ENCODE peak calls at places on chromosomes 6 and 20, in four cellular contexts. C is OCI-LY7, F is pancreas, R is cardiac fibroblast. N is an unnamed sample.

GRCh38 chr6:166780284-166780683 is 153.2 kb upstream of the RPS6KA2 start:
- DNase-seq in C (no peak), F (no peak), R (no peak), N (no peak)

GRCh38 chr20:56875052-56875663 is 246.1 kb downstream of the TFAP2C start:
- DNase-seq in C (no peak), F (no peak), R (peak), N (no peak)

GRCh38 chr20:42705550-42705949 is 484.2 kb downstream of the PTPRT start:
- DNase-seq in C (no peak), F (no peak), R (no peak), N (no peak)

GRCh38 chr20:21395666-21396044 is 1.7 kb downstream of the NKX2-4 start:
- DNase-seq in C (no peak), F (no peak), R (no peak), N (no peak)

GRCh38 chr6:118748311-118749062 is 97.1 kb upstream of the CEP85L start:
- DNase-seq in C (no peak), F (peak), R (no peak), N (no peak)

GRCh38 chr6:20835315-20836010 is 301.2 kb downstream of the CDKAL1 start:
- DNase-seq in C (no peak), F (no peak), R (no peak), N (no peak)

GRCh38 chr6:169863149-169863525 is 111.7 kb downstream of the ERMARD start:
- DNase-seq in C (no peak), F (no peak), R (no peak), N (peak)

GRCh38 chr6:12297363-12298016 is 7.3 kb downstream of the EDN1 start:
- DNase-seq in C (no peak), F (no peak), R (no peak), N (no peak)

GRCh38 chr20:50259705-50260479 is 69.3 kb downstream of the CEBPB start:
- DNase-seq in C (no peak), F (no peak), R (no peak), N (peak)

GRCh38 chr6:57313009-57313408 is 4.4 kb upstream of the PRIM2 start:
- DNase-seq in C (no peak), F (no peak), R (peak), N (no peak)

GRCh38 chr6:37127961-37128862 is 41.7 kb upstream of the PIM1 start:
- DNase-seq in C (no peak), F (no peak), R (peak), N (no peak)

GRCh38 chr6:20377623-20378265 is 23.9 kb upstream of the E2F3 start:
- DNase-seq in C (peak), F (no peak), R (peak), N (no peak)

GRCh38 chr20:21129861-21130260 is 4.0 kb downstream of the KIZ start:
- DNase-seq in C (no peak), F (no peak), R (no peak), N (no peak)

GRCh38 chr6:134729590-134729989 is 220.3 kb downstream of the ALDH8A1 start:
- DNase-seq in C (no peak), F (no peak), R (no peak), N (no peak)

GRCh38 chr6:142537612-142538478 is 236.0 kb downstream of the ADGRG6 start:
- DNase-seq in C (peak), F (no peak), R (peak), N (no peak)

GRCh38 chr6:100440935-100441334 is 23.8 kb downstream of the SIM1 start:
- DNase-seq in C (no peak), F (no peak), R (no peak), N (no peak)

GRCh38 chr20:32189123-32189410 is 18.5 kb downstream of the PLAGL2 start:
- DNase-seq in C (no peak), F (no peak), R (no peak), N (no peak)

GRCh38 chr6:69729870-69730449 is 66.8 kb downstream of the LMBRD1 start:
- DNase-seq in C (peak), F (no peak), R (peak), N (no peak)

GRCh38 chr20:59082077-59082740 is 39.6 kb upstream of the PRELID3B start:
- DNase-seq in C (peak), F (no peak), R (peak), N (no peak)

GRCh38 chr6:7974932-7975763 is 64.6 kb upstream of the TXNDC5 start:
- DNase-seq in C (no peak), F (peak), R (peak), N (no peak)

GRCh38 chr20:2804921-2805681 is 4.7 kb upstream of the CPXM1 start:
- DNase-seq in C (no peak), F (no peak), R (no peak), N (no peak)

GRCh38 chr6:138692058-138692977 is 81.3 kb upstream of the CCDC28A start:
- DNase-seq in C (peak), F (peak), R (peak), N (peak)

GRCh38 chr6:100366419-100366818 is 98.3 kb downstream of the SIM1 start:
- DNase-seq in C (no peak), F (no peak), R (peak), N (no peak)

GRCh38 chr6:105080279-105080678 is 99.5 kb downstream of the POPDC3 start:
- DNase-seq in C (no peak), F (no peak), R (no peak), N (no peak)

DNA sequence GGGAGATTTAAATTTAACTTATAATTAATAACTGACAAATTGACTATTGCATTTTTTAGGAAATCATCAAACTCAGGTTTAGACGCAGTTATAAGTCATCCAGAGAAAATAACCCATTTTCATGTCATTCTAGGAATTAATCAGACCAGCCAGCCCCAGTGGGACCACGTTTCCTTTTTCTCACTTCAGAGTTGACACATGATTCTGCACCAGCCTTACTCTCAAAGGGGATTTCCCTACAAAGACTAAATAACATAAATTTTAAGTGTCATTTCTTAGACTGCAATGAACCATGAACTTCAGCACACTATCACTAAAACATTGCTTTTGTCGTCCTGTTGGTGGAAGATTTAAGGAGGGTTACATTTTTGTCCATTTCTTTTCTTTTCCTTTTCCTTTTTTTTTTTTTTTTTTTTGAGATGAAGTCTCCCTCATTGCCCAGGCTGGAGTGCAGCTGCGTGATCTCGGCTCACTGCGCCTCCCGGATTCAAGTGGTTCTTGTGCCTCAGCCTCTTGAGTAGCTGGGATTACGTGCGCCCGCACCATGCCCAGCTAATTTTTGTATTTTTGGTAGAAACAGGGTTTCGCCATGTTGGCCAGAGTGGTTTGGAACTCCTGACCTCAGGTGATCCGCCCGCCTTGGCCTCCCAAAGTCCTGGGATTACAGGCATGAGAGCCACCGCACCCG is 3.6 kb downstream of the IPCEF1 start:
- DNase-seq in C (no peak), F (no peak), R (no peak), N (peak)
- H3K4me3 ChIP-seq in C (no peak), F (no peak), R (no peak), N (no peak)

DNA sequence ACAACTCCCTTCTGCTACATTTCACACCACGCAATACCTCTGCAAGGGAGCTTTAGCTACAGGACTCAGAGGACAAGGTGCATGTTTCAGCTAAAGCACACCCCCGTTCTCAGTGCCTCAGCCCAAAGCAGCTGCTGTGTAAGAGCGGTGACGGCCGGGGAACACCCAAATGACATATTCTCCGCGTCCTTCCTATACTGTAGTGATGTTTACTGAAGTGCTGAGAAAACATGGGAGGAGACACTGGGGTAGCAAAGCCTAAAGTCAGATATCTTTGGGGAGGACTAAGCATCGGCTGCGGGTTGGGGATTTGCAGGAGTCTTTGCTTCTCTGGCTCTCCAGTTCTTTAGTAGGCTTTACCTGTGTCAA is 1.7 kb downstream of the SLC22A23 start:
- DNase-seq in C (no peak), F (no peak), R (peak), N (no peak)
- H3K4me3 ChIP-seq in C (no peak), F (peak), R (peak), N (peak)

DNA sequence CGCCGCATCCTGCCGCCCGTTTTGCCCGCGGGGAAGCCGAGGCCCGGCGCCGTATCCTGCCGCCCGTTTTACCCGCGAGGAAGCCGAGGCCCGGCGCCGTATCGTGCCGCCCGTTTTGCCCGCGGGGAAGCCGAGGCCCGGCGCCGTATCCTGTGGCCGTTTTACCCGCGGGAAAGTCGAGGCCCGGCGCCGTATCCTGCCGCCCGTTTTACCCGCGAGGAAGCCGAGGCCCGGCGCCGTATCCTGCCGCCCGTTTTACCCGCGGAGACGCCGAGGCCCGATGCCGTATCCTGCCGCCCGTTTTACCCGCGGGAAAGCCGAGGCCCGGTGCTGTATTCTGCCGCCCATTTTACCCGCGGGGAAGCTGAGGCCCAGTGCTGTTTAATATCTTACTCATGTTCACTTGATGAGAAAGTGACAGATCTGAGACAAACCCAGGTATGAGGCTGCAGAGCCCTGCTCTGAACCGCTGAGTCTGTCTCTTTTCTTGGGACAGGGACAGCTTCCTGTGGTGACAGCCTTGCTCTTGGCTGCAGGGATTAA is 129.4 kb downstream of the CDH26 start:
- DNase-seq in C (no peak), F (no peak), R (peak), N (no peak)
- H3K4me3 ChIP-seq in C (no peak), F (peak), R (no peak), N (no peak)

GRCh38 chr20:841568-842546 is 8.3 kb downstream of the FAM110A start:
- DNase-seq in C (no peak), F (peak), R (no peak), N (peak)
- H3K4me3 ChIP-seq in C (peak), F (peak), R (peak), N (peak)

GRCh38 chr6:2783188-2783957 is 18.2 kb downstream of the WRNIP1 start:
- DNase-seq in C (no peak), F (no peak), R (no peak), N (no peak)
- H3K4me3 ChIP-seq in C (no peak), F (no peak), R (no peak), N (no peak)

GRCh38 chr6:158869010-158869603 is 49.9 kb upstream of the EZR start:
- DNase-seq in C (peak), F (no peak), R (no peak), N (no peak)
- H3K4me3 ChIP-seq in C (peak), F (peak), R (peak), N (peak)

DNA sequence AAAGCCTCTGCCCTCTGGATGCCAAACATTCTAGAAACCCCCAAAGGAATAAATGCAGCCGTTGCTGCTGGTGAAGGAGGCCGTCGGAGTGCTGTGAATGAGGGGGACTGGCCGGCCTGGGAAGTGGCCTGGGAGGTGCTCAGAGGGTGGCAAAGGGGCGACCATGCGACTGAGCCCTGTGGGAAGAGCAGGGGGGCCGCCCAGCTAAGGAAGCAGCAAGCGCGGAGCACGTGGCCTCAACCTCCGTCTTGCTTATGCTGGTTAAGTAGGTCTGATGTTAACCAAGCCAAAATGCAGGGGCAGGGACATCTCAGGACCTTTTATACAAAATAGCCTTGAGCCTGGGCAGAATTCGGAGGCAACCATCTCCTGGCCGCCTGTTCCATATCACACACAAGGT is 381.5 kb downstream of the TAF4 start:
- DNase-seq in C (no peak), F (no peak), R (no peak), N (no peak)
- H3K4me3 ChIP-seq in C (no peak), F (no peak), R (no peak), N (no peak)

GRCh38 chr6:84579404-84579803 is 185.0 kb downstream of the TBX18 start:
- DNase-seq in C (no peak), F (no peak), R (no peak), N (no peak)

GRCh38 chr6:84583784-84584183 is 180.6 kb downstream of the TBX18 start:
- DNase-seq in C (no peak), F (no peak), R (peak), N (no peak)

GRCh38 chr6:84588697-84589080 is 175.7 kb downstream of the TBX18 start:
- DNase-seq in C (no peak), F (no peak), R (no peak), N (no peak)

GRCh38 chr6:84581494-84582259 is 182.7 kb downstream of the TBX18 start:
- DNase-seq in C (no peak), F (no peak), R (peak), N (no peak)

GRCh38 chr6:84582997-84583396 is 181.4 kb downstream of the TBX18 start:
- DNase-seq in C (no peak), F (no peak), R (peak), N (no peak)
- H3K4me3 ChIP-seq in C (no peak), F (no peak), R (no peak), N (no peak)

N was measured in left lung.